ENCODE peak calls at places on chromosomes 12 and 14, in five cellular contexts. U, B, J, E and Y are unnamed samples.

GRCh38 chr14:58805605-58806358 is 168.0 kb downstream of the DACT1 start:
- DNase-seq in U (no peak), B (no peak), J (no peak), E (no peak), Y (no peak)

GRCh38 chr12:75816892-75817291 is 214.7 kb downstream of the PHLDA1 start:
- DNase-seq in U (no peak), B (no peak), J (no peak), E (peak; percentile 19), Y (no peak)

GRCh38 chr12:96258451-96258933 is 64.3 kb downstream of the ELK3 start:
- DNase-seq in U (no peak), B (no peak), J (no peak), E (no peak), Y (no peak)

GRCh38 chr14:94965551-94966339 is 191.6 kb downstream of the DICER1 start:
- DNase-seq in U (peak; percentile 91), B (no peak), J (no peak), E (no peak), Y (no peak)

GRCh38 chr12:102634216-102634615 is 153.9 kb upstream of the IGF1 start:
- DNase-seq in U (no peak), B (no peak), J (no peak), E (no peak), Y (no peak)

GRCh38 chr12:80967565-80967964 is 29.8 kb upstream of the LIN7A start:
- DNase-seq in U (no peak), B (no peak), J (no peak), E (no peak), Y (no peak)

GRCh38 chr14:53975444-53975843 is 18.8 kb upstream of the BMP4 start:
- DNase-seq in U (no peak), B (no peak), J (no peak), E (no peak), Y (no peak)

GRCh38 chr14:95196268-95196667 is 38.9 kb upstream of the DICER1 start:
- DNase-seq in U (no peak), B (no peak), J (no peak), E (peak; percentile 14), Y (no peak)

GRCh38 chr14:77799863-77800730 is at the start of gene ADCK1:
- DNase-seq in U (peak; percentile 97), B (peak; percentile 95), J (peak; percentile 91), E (peak; percentile 76), Y (peak; percentile 83)

GRCh38 chr14:104644236-104644635 is 39.7 kb upstream of the TMEM179 start:
- DNase-seq in U (no peak), B (no peak), J (no peak), E (no peak), Y (no peak)
- TF ChIP-seq EP300 in U (no peak), B (no peak), J (no peak), E (no peak), Y (no peak)

DNA sequence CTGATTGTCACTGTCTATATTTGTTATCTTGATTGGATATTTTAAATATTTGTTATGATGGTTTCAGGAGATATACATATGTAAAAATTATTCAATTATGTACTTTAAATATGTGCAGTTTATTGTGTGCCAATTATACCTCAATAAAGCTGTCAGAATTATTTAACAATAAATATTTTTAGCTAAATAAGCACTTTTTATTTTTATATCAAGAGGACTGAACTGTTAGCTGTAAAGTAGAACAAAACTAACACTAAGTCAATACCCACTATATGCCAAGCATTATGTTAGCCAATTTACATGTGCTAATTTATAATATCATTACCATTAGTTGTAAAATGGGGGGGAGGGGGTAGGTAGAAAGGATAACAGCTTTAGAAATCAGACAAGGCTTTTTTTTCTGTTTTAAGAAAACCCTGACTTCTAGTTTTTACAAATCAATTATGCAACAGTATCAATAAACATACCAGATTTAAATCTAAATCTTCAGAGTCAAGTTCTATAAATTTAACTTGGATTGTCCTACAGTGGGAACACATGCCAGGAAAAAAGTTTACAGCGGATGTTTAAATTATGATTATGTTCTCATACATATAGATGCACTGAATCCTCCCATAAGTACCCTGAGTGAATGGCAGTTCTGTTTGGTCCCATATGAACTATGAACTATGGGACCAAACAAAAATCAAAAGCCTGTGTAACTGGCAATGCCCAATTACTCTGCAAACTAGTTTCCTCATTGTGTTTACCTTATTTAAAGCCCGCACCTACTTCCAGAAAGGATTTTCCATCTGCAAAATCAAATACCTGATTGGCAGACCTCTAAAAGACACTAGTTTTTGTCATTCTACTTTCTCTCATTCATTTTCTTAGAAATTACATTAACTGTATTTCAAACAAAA is 2.8 kb downstream of the RALGAPA1 start:
- DNase-seq in U (no peak), B (no peak), J (no peak), E (no peak), Y (no peak)
- TF ChIP-seq EP300 in U (no peak), B (no peak), J (no peak), E (no peak), Y (no peak)

GRCh38 chr12:126982707-126983106 is 1284.3 kb upstream of the TMEM132C start:
- DNase-seq in U (no peak), B (no peak), J (no peak), E (no peak), Y (no peak)
- TF ChIP-seq EP300 in U (no peak), B (no peak), J (no peak), E (no peak), Y (no peak)

DNA sequence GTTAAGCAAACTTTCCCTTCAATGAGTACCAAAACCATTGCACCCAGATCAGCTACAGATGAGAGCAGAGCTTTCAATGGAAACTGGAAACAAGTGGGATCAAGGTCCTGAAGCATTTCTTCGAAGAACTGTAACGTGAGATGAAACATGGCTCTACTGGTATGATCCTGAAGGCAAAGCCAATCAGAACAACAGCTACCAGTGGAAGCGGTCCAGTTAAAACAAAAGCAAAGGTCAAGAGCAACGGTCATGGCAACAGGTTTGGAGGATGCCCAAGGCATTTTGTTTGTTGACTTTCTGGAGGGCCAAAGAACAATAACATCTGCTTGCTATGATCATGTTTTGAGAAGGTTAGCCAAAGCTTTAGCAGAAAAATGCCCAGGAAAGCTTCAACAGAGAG is 137.9 kb upstream of the CPSF6 start:
- DNase-seq in U (no peak), B (no peak), J (no peak), E (no peak), Y (peak; percentile 76)
- TF ChIP-seq EP300 in U (no peak), B (no peak), J (no peak), E (no peak), Y (no peak)

DNA sequence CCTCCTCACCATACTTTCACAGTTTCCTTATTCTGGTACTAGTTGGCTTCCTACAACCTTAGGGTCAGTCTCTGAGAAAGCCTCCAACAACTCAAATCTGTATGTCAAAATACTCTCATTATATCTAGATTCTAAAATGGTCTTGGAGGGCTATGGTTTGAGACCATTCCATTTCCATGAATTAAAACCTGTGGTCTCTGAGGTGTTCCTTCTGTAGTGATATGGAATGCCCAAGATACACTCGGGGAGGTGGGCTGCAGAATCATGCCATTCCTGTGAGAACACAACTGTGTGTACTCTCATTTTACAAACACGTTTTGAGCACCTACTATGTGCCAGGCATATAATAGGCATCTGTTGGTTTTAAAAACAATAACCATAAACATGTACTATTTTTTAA is 74.0 kb downstream of the FERMT2 start:
- DNase-seq in U (no peak), B (no peak), J (no peak), E (no peak), Y (no peak)
- TF ChIP-seq EP300 in U (no peak), B (no peak), J (no peak), E (no peak), Y (no peak)

GRCh38 chr14:26808407-26808806 is 210.6 kb upstream of the NOVA1 start:
- DNase-seq in U (no peak), B (no peak), J (no peak), E (no peak), Y (no peak)
- TF ChIP-seq EP300 in U (no peak), B (no peak), J (no peak), E (no peak), Y (no peak)

DNA sequence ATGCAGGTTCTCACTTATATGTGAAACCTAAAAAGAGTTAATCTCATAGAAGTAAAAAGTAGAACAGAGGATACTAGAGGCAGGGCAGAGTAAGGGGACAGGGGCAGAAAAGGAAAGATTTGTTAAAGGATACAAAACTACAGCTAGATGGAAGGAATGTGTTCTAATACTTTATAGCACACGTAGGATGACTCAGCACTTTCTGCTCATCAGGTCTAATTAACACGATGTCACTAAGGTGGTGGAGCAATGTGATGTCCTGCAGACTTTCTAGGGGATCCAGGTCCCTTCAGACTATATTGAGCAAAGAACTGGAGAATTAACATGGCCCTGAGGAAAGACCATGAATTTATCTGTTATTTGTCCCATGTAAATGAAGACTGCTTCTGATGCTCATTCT is 80.8 kb upstream of the CMKLR1 start:
- DNase-seq in U (no peak), B (no peak), J (no peak), E (no peak), Y (no peak)
- TF ChIP-seq EP300 in U (no peak), B (no peak), J (no peak), E (no peak), Y (no peak)

GRCh38 chr12:68453278-68453677 is 121.1 kb upstream of the MDM1 start:
- DNase-seq in U (no peak), B (no peak), J (no peak), E (no peak), Y (no peak)
- TF ChIP-seq EP300 in U (no peak), B (no peak), J (no peak), E (no peak), Y (no peak)

DNA sequence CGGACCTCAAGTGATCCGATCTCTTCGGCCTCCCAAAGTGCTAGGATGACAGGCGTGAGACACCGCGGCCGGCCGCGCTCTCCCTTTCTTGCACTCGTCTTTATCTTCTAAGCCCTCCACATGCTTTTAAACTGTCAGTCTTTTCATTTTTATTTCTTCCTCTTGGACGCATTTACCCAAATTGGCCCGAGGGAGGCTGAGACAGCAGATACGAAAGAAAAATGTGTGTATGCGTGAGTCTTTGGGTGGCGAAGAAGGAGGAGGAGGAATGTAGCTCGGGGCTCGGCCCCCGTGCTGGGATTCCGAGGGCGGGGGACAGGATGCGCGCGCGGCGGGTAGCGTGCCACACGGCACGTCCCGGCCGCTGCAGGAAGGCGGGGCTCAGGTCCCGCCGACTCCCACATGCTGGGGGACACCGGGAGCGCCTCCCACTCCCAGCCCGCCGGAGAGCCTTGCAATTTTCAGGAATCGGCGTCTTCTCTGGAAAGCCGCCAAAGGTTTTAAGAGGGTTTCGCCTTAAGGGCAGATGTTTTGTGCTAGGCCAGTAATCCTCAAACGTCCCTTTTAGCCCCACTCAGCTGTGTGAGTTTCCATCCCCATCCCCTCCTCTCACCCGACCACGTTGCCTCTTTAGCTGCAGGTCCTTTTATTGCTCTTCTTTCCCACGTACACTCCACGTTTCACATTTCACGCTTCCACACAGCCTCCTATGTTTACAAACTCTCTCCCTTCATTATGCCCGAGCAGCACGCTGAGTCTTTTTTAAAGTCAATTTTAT is 34.7 kb upstream of the SLC2A3 start:
- DNase-seq in U (peak; percentile 96), B (peak; percentile 91), J (peak; percentile 93), E (peak; percentile 87), Y (peak; percentile 88)
- TF ChIP-seq EP300 in U (no peak), B (no peak), J (peak; percentile 39), E (peak; percentile 63), Y (peak; percentile 68)